ENCODE peak calls at places on chromosomes 6 and 20, in seven cellular contexts. I, A, M, E, O, P and K are unnamed samples.

GRCh38 chr6:151247510-151247909 is 7.7 kb downstream of the AKAP12 start:
- DNase-seq in I (no peak), A (no peak), M (no peak), E (no peak), O (no peak), P (no peak), K (no peak)

GRCh38 chr20:19317240-19318069 is 105.0 kb downstream of the SLC24A3 start:
- DNase-seq in I (no peak), A (no peak), M (no peak), E (no peak), O (no peak), P (no peak), K (no peak)

GRCh38 chr20:31721408-31722332 is 998 bp downstream of the BCL2L1 start:
- DNase-seq in I (no peak), A (no peak), M (no peak), E (no peak), O (no peak), P (no peak), K (no peak)

GRCh38 chr6:152701863-152702401 is 4.2 kb downstream of the MYCT1 start:
- DNase-seq in I (no peak), A (no peak), M (no peak), E (peak), O (no peak), P (no peak), K (no peak)

GRCh38 chr6:107809966-107810365 is 14.1 kb downstream of the SCML4 start:
- DNase-seq in I (no peak), A (no peak), M (no peak), E (no peak), O (no peak), P (no peak), K (no peak)

GRCh38 chr6:159715168-159715567 is 12.1 kb upstream of the WTAP start:
- DNase-seq in I (no peak), A (no peak), M (no peak), E (no peak), O (no peak), P (no peak), K (no peak)

GRCh38 chr6:53287336-53288225 is 61.2 kb downstream of the ELOVL5 start:
- DNase-seq in I (no peak), A (no peak), M (no peak), E (no peak), O (peak), P (no peak), K (no peak)

GRCh38 chr20:45064812-45065211 is 36.1 kb downstream of the KCNS1 start:
- DNase-seq in I (peak), A (no peak), M (no peak), E (no peak), O (no peak), P (no peak), K (no peak)

GRCh38 chr6:143441680-143442359 is 8.7 kb downstream of the ADAT2 start:
- DNase-seq in I (peak), A (no peak), M (no peak), E (peak), O (no peak), P (no peak), K (no peak)

GRCh38 chr20:1287306-1287705 is 21.2 kb downstream of the SNPH start:
- DNase-seq in I (no peak), A (no peak), M (no peak), E (no peak), O (no peak), P (no peak), K (no peak)

GRCh38 chr6:13787146-13787545 is 27.2 kb downstream of the MCUR1 start:
- DNase-seq in I (peak), A (no peak), M (no peak), E (no peak), O (no peak), P (no peak), K (no peak)

GRCh38 chr6:142478117-142478516 is 176.3 kb downstream of the ADGRG6 start:
- DNase-seq in I (peak), A (no peak), M (no peak), E (peak), O (no peak), P (peak), K (peak)

GRCh38 chr6:130837067-130837466 is 9.9 kb downstream of the SMLR1 start:
- DNase-seq in I (no peak), A (no peak), M (no peak), E (no peak), O (no peak), P (no peak), K (no peak)

GRCh38 chr20:38057351-38057972 is 23.9 kb downstream of the RPRD1B start:
- DNase-seq in I (peak), A (peak), M (peak), E (peak), O (peak), P (peak), K (peak)

GRCh38 chr6:28863607-28864320 is 60.0 kb downstream of the TRIM27 start:
- DNase-seq in I (peak), A (peak), M (peak), E (peak), O (peak), P (peak), K (no peak)

GRCh38 chr20:10316582-10316981 is 98.0 kb downstream of the SNAP25 start:
- DNase-seq in I (no peak), A (no peak), M (no peak), E (peak), O (no peak), P (no peak), K (no peak)

GRCh38 chr6:105137388-105137787 is 42.4 kb downstream of the POPDC3 start:
- DNase-seq in I (peak), A (no peak), M (no peak), E (peak), O (peak), P (no peak), K (no peak)

GRCh38 chr6:2410982-2411381 is 165.6 kb upstream of the GMDS start:
- DNase-seq in I (no peak), A (no peak), M (no peak), E (no peak), O (no peak), P (no peak), K (no peak)

GRCh38 chr6:54206510-54206909 is 95.3 kb downstream of the MLIP start:
- DNase-seq in I (peak), A (no peak), M (no peak), E (no peak), O (no peak), P (no peak), K (no peak)

GRCh38 chr6:17156112-17156921 is 54.5 kb downstream of the STMND1 start:
- DNase-seq in I (peak), A (peak), M (peak), E (peak), O (no peak), P (peak), K (no peak)

GRCh38 chr6:143195349-143195845 is 134.7 kb downstream of the AIG1 start:
- DNase-seq in I (no peak), A (no peak), M (no peak), E (no peak), O (no peak), P (no peak), K (no peak)

GRCh38 chr6:168301648-168302398 is 17.8 kb downstream of the DACT2 start:
- DNase-seq in I (no peak), A (no peak), M (no peak), E (no peak), O (no peak), P (no peak), K (no peak)

GRCh38 chr20:61997891-61998290 is 67.8 kb downstream of the TAF4 start:
- DNase-seq in I (no peak), A (no peak), M (no peak), E (no peak), O (no peak), P (no peak), K (no peak)

GRCh38 chr6:2939315-2940009 is 31.9 kb downstream of the SERPINB6 start:
- DNase-seq in I (no peak), A (no peak), M (no peak), E (no peak), O (no peak), P (no peak), K (no peak)

GRCh38 chr20:39103732-39104131 is 141.6 kb downstream of the DHX35 start:
- DNase-seq in I (peak), A (no peak), M (no peak), E (peak), O (no peak), P (no peak), K (no peak)

GRCh38 chr6:21188505-21189223 is 404.9 kb upstream of the SOX4 start:
- DNase-seq in I (no peak), A (no peak), M (no peak), E (no peak), O (no peak), P (no peak), K (no peak)

GRCh38 chr6:15966000-15966399 is 162.9 kb upstream of the MYLIP start:
- DNase-seq in I (no peak), A (no peak), M (no peak), E (no peak), O (no peak), P (no peak), K (no peak)

GRCh38 chr20:43667341-43668132 is 623 bp downstream of the MYBL2 start:
- DNase-seq in I (peak), A (no peak), M (no peak), E (no peak), O (no peak), P (no peak), K (no peak)

GRCh38 chr20:41169791-41170351 is 32.5 kb downstream of the PLCG1 start:
- DNase-seq in I (peak), A (no peak), M (no peak), E (peak), O (no peak), P (no peak), K (peak)

GRCh38 chr6:82995066-82995465 is 70.6 kb downstream of the UBE3D start:
- DNase-seq in I (no peak), A (no peak), M (no peak), E (no peak), O (no peak), P (no peak), K (no peak)

GRCh38 chr6:90003069-90003800 is 109.0 kb downstream of the GJA10 start:
- DNase-seq in I (no peak), A (no peak), M (no peak), E (no peak), O (no peak), P (no peak), K (no peak)

GRCh38 chr20:14785065-14785743 is 447.8 kb upstream of the FLRT3 start:
- DNase-seq in I (no peak), A (no peak), M (no peak), E (no peak), O (no peak), P (no peak), K (no peak)

GRCh38 chr20:45993197-45993951 is 15.3 kb upstream of the MMP9 start:
- DNase-seq in I (peak), A (no peak), M (no peak), E (no peak), O (no peak), P (peak), K (peak)

GRCh38 chr20:25056601-25057233 is 1.2 kb downstream of the ACSS1 start:
- DNase-seq in I (no peak), A (no peak), M (no peak), E (no peak), O (no peak), P (no peak), K (no peak)

GRCh38 chr6:108693406-108694154 is 132.9 kb downstream of the FOXO3 start:
- DNase-seq in I (no peak), A (no peak), M (no peak), E (no peak), O (no peak), P (no peak), K (no peak)

GRCh38 chr6:152054441-152054840 is 247.0 kb downstream of the ESR1 start:
- DNase-seq in I (peak), A (no peak), M (no peak), E (no peak), O (no peak), P (peak), K (no peak)

GRCh38 chr6:143539723-143540122 is 28.2 kb upstream of the FUCA2 start:
- DNase-seq in I (no peak), A (no peak), M (no peak), E (no peak), O (no peak), P (no peak), K (no peak)

GRCh38 chr6:25186919-25187318 is 92.3 kb upstream of the CARMIL1 start:
- DNase-seq in I (no peak), A (no peak), M (no peak), E (no peak), O (no peak), P (no peak), K (no peak)